ENCODE peak calls at places on chromosomes 13 and 19, in seven cellular contexts. A, B, N, O, C, D and U are unnamed samples.
A peak's percentile ranks its signal among the peaks of the same experiment; 100 is the strongest.

GRCh38 chr13:114132419-114133121 is at the start of gene RASA3:
- DNase-seq in A (peak; percentile 49), B (no peak), N (peak; percentile 73), O (peak; percentile 87), C (peak; percentile 65), D (peak; percentile 94), U (peak; percentile 95)

GRCh38 chr19:3284759-3285646 is 60.5 kb downstream of the CELF5 start:
- DNase-seq in A (no peak), B (no peak), N (peak; percentile 97), O (peak; percentile 62), C (peak; percentile 67), D (no peak), U (peak; percentile 58)

GRCh38 chr19:10305139-10305806 is 4.3 kb downstream of the ZGLP1 start:
- DNase-seq in A (no peak), B (no peak), N (no peak), O (no peak), C (no peak), D (peak; percentile 90), U (no peak)

GRCh38 chr13:95301947-95302386 is 716 bp upstream of the ABCC4 start:
- DNase-seq in A (no peak), B (no peak), N (no peak), O (no peak), C (no peak), D (no peak), U (no peak)

GRCh38 chr19:43578787-43579186 is 3.2 kb downstream of the PINLYP start:
- DNase-seq in A (no peak), B (no peak), N (no peak), O (no peak), C (no peak), D (no peak), U (no peak)

GRCh38 chr19:36245210-36246005 is 30.5 kb downstream of the ZNF146 start:
- DNase-seq in A (no peak), B (no peak), N (no peak), O (no peak), C (no peak), D (no peak), U (peak; percentile 83)

GRCh38 chr19:16461630-16462051 is 10.1 kb downstream of the EPS15L1 start:
- DNase-seq in A (no peak), B (no peak), N (no peak), O (peak; percentile 94), C (no peak), D (no peak), U (no peak)

GRCh38 chr19:5080030-5080644 is 111.2 kb downstream of the KDM4B start:
- DNase-seq in A (no peak), B (no peak), N (no peak), O (peak; percentile 51), C (no peak), D (no peak), U (no peak)

GRCh38 chr13:33353210-33353609 is 67.7 kb upstream of the STARD13 start:
- DNase-seq in A (no peak), B (no peak), N (no peak), O (peak; percentile 67), C (no peak), D (peak; percentile 82), U (no peak)

GRCh38 chr13:98450495-98451167 is 126.3 kb downstream of the STK24 start:
- DNase-seq in A (no peak), B (no peak), N (no peak), O (peak; percentile 74), C (no peak), D (no peak), U (no peak)

GRCh38 chr13:32642858-32643257 is 56.6 kb downstream of the PDS5B start:
- DNase-seq in A (no peak), B (no peak), N (no peak), O (no peak), C (no peak), D (no peak), U (no peak)

GRCh38 chr13:55649485-55649884 is 1491.2 kb upstream of the PRR20A start:
- DNase-seq in A (no peak), B (no peak), N (no peak), O (no peak), C (no peak), D (no peak), U (no peak)

GRCh38 chr19:12841094-12841493 is 2.8 kb downstream of the MAST1 start:
- DNase-seq in A (no peak), B (no peak), N (peak; percentile 43), O (peak; percentile 53), C (peak; percentile 29), D (no peak), U (no peak)

GRCh38 chr19:1977116-1977515 is 36.1 kb downstream of the CSNK1G2 start:
- DNase-seq in A (no peak), B (no peak), N (no peak), O (no peak), C (no peak), D (peak; percentile 48), U (no peak)

GRCh38 chr13:67193979-67194378 is 36.2 kb downstream of the PCDH9 start:
- DNase-seq in A (no peak), B (no peak), N (no peak), O (no peak), C (no peak), D (no peak), U (no peak)

GRCh38 chr13:109881961-109882558 is 95.7 kb upstream of the IRS2 start:
- DNase-seq in A (no peak), B (no peak), N (no peak), O (no peak), C (no peak), D (no peak), U (no peak)

GRCh38 chr13:27830010-27830409 is 37.7 kb downstream of the GSX1 start:
- DNase-seq in A (no peak), B (no peak), N (peak; percentile 71), O (peak; percentile 58), C (peak; percentile 27), D (peak; percentile 93), U (peak; percentile 59)

GRCh38 chr13:69458013-69458412 is 649.6 kb upstream of the ATXN8OS start:
- DNase-seq in A (no peak), B (no peak), N (no peak), O (no peak), C (no peak), D (no peak), U (no peak)

GRCh38 chr13:114124921-114125320 is 7.5 kb downstream of the RASA3 start:
- DNase-seq in A (no peak), B (no peak), N (no peak), O (peak; percentile 25), C (peak; percentile 88), D (no peak), U (peak; percentile 98)

GRCh38 chr13:108213946-108214345 is 1.4 kb downstream of the LIG4 start:
- DNase-seq in A (no peak), B (no peak), N (no peak), O (no peak), C (peak; percentile 48), D (no peak), U (no peak)

GRCh38 chr13:51229141-51229540 is 6.9 kb downstream of the FAM124A start:
- DNase-seq in A (no peak), B (no peak), N (no peak), O (no peak), C (no peak), D (no peak), U (no peak)
- TF ChIP-seq CTCF in A (no peak), B (no peak), N (no peak), O (no peak), C (no peak), D (no peak), U (no peak)

DNA sequence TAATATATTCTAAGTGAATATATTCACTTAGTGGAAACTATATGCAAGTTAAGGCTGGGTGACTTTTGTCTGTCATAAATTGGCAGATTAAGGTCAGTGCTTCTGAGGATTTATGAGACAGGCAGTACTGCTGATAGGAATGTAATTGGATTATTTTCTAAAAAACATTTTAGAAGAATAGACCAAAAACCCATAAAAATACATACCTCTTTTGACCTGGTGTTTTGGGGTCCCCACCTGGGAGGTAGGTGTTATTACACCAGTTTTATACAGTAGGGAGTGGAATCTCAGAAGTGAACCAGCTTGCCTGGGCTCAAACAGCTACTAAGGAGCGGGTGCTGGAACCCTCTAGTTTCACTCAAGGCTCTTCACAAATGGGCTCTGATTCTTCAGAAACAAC is 25.3 kb downstream of the COG3 start:
- DNase-seq in A (no peak), B (no peak), N (no peak), O (no peak), C (no peak), D (no peak), U (no peak)
- TF ChIP-seq CTCF in A (peak; percentile 41), B (no peak), N (peak; percentile 17), O (peak; percentile 20), C (no peak), D (no peak), U (no peak)

DNA sequence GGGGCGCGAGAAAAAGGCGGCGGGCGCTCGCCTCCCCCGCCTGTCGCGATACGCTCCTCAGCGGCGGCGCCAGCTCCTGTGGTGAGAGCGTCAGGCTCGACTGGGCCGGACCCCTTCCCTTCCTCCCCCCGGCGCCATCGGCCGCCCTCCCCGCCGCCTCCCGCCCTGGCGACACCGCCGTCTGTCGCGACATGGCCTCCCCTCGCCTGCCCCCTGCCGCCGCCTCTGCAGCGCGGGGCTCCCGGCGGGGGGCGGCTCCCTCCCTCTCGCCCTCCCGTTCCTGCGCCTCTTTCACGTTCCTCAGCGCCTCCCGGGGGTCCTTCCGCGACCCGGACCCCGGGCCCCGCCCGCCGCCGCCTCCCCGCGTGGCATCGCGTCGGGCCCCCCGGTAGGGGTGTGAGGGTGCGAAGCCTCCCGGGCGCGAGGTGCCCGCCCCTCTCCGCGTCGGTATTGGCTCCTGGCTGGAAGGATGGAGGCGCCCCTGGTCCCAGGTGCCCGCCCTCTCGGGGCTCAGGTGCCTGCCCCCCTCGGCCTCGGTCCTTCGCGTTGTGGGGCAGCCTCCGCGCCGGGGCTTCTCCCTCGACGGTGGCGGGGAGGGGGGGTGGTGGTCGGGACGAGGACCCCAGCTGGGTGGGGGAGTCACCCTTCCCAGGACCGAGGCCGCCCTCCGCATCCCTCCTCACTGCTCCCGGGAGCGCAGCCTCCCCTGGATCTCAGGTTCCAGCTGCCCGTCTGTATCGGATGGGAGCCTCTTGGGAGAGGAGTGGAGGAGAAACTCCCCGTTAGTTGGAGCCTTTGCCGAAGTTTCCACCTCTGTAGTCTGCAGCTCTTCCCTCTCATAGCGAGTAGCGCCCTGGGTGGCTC is 583 bp downstream of the CNOT3 start:
- DNase-seq in A (no peak), B (no peak), N (no peak), O (peak; percentile 73), C (peak; percentile 9), D (peak; percentile 88), U (no peak)
- TF ChIP-seq CTCF in A (peak; percentile 12), B (peak; percentile 14), N (no peak), O (peak; percentile 4), C (no peak), D (no peak), U (no peak)

GRCh38 chr19:39345956-39346355 is 3.7 kb downstream of the SAMD4B start:
- DNase-seq in A (no peak), B (no peak), N (no peak), O (no peak), C (no peak), D (no peak), U (no peak)
- TF ChIP-seq CTCF in A (peak; percentile 26), B (no peak), N (no peak), O (no peak), C (no peak), D (no peak), U (no peak)